ENCODE peak calls at places on chromosomes 1 and 21, in four cellular contexts. P is endothelial cell of umbilical vein, K is stomach, Y is fibroblast of pulmonary artery. G is an unnamed sample.

GRCh38 chr1:229991104-229991513 is 75.9 kb upstream of the GALNT2 start:
- DNase-seq in P (no peak), K (no peak), Y (no peak), G (no peak)

GRCh38 chr1:22408180-22408579 is 43.5 kb upstream of the ZBTB40 start:
- DNase-seq in P (no peak), K (no peak), Y (no peak), G (no peak)

GRCh38 chr21:43280949-43281633 is 112.3 kb downstream of the CRYAA start:
- DNase-seq in P (no peak), K (no peak), Y (no peak), G (no peak)

GRCh38 chr1:199290186-199290585 is 651.3 kb downstream of the PTPRC start:
- DNase-seq in P (peak; percentile 41), K (no peak), Y (peak; percentile 53), G (no peak)

GRCh38 chr1:179003474-179004066 is 22.1 kb upstream of the FAM20B start:
- DNase-seq in P (no peak), K (no peak), Y (no peak), G (no peak)

GRCh38 chr1:23216771-23217420 is 406 bp downstream of the HTR1D start:
- DNase-seq in P (no peak), K (peak; percentile 27), Y (no peak), G (no peak)

GRCh38 chr1:230867119-230867902 is 1.0 kb downstream of the C1orf198 start:
- DNase-seq in P (peak; percentile 39), K (no peak), Y (no peak), G (no peak)

GRCh38 chr1:168195199-168196135 is 16.7 kb downstream of the TIPRL start:
- DNase-seq in P (no peak), K (no peak), Y (no peak), G (no peak)

GRCh38 chr1:3049164-3049563 is 19.8 kb upstream of the PRDM16 start:
- DNase-seq in P (no peak), K (no peak), Y (no peak), G (no peak)

GRCh38 chr1:41766546-41766945 is 152.2 kb downstream of the HIVEP3 start:
- DNase-seq in P (no peak), K (no peak), Y (no peak), G (no peak)

GRCh38 chr1:111302374-111302773 is 11.7 kb downstream of the CHIA start:
- DNase-seq in P (no peak), K (no peak), Y (no peak), G (no peak)

GRCh38 chr1:204072951-204073836 is at the start of gene SOX13:
- DNase-seq in P (peak; percentile 86), K (peak; percentile 85), Y (peak; percentile 92), G (peak; percentile 92)

GRCh38 chr1:200925821-200926220 is 31.1 kb downstream of the INAVA start:
- DNase-seq in P (no peak), K (no peak), Y (peak; percentile 23), G (no peak)

GRCh38 chr1:44628962-44629756 is 45.1 kb downstream of the TMEM53 start:
- DNase-seq in P (no peak), K (no peak), Y (peak; percentile 76), G (no peak)

GRCh38 chr1:215710340-215710971 is 143.4 kb downstream of the KCTD3 start:
- DNase-seq in P (peak; percentile 3), K (no peak), Y (peak; percentile 65), G (no peak)

DNA sequence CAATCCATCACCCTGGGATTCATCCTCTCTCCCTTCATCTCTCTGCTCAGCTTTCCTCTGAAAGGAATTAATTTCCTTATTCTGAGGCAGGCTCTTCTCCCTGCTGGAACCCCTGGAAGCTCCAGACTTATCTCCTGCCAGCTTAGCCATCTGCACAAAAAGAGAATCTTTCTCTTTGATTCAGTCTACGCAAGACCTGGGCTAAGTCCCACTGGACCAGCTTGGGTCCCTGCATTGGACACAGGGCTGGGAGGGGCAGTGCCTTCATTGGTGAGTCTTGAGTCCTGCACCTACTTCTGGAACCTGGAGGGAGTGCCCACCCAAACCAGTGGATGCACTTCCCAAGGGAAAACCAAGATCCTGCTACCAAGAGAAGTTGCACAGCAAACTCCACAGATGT is 271.7 kb upstream of the CSF3R start:
- DNase-seq in P (no peak), K (no peak), Y (no peak), G (no peak)
- TF ChIP-seq CTCF in P (no peak), K (no peak), Y (no peak), G (no peak)

GRCh38 chr1:27135920-27136551 is 18.9 kb downstream of the SLC9A1 start:
- DNase-seq in P (no peak), K (peak; percentile 58), Y (no peak), G (no peak)
- TF ChIP-seq CTCF in P (no peak), K (no peak), Y (peak; percentile 8), G (no peak)

GRCh38 chr1:88180449-88181108 is 503.5 kb upstream of the PKN2 start:
- DNase-seq in P (peak; percentile 82), K (peak; percentile 69), Y (peak; percentile 85), G (peak; percentile 83)
- TF ChIP-seq CTCF in P (peak; percentile 96), K (no peak), Y (no peak), G (peak; percentile 86)

DNA sequence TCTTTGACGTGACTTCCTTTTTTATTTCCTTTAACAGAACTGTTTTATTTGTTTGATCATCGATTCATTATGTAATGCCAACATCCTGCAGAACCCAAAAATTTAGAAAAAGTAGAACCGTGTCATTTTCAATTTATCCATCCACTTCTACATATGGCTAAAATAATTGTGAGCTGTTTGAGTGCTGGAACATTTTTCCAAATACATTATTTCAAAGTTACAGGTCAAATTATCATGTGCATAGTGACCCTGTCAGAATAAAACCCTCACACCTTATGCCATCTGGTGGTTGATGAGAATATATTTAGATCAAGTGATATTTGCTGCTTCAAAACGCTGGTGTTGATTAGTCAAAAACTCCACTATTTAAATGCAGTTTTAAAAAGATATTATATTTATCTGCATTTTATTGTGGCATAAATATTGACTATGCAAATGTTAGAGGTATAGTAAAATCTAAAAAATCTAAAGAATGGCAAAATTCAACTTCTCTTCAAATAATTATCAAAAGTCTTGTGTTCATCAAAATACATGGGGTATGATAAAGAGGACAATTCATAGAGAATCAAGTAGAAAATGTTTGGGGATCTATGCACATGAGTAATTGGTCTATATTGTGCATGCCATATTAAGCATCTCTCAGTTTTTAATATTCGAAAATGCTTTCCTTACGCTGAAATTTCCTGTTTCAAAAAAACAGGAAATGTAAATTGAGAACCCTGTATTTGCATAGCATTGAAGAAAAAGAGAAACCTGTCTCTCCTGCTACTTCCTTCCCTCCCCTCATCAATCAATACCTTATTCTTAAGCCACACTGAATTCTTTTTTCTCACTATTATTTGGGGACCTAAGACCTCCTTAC is 39.7 kb downstream of the UBE2U start:
- DNase-seq in P (peak; percentile 46), K (no peak), Y (peak; percentile 70), G (no peak)
- TF ChIP-seq CTCF in P (peak; percentile 11), K (no peak), Y (peak; percentile 44), G (peak; percentile 37)

G was measured in transverse colon.